ENCODE peak calls at places on chromosomes 2 and 18, in nine cellular contexts. C is PC-3, Q is GM23248, L is OCI-LY7, P is hepatocyte, M is GM23338, F is SK-N-SH, T is neural progenitor cell, X is MM.1S. A is an unnamed sample. For H3K4me1, the result is how much of the 10 kb centered on the place peaks cover.

GRCh38 chr2:21382980-21383520 is 259.3 kb downstream of the TDRD15 start:
- DNase-seq in X (no peak), Q (no peak), F (no peak), M (no peak), T (peak), C (no peak), L (no peak), P (no peak), A (no peak)

GRCh38 chr2:88099798-88100488 is 27.9 kb downstream of the FABP1 start:
- DNase-seq in C (peak), T (peak), P (no peak), X (no peak), M (peak), F (peak), L (no peak), Q (peak), A (peak)

GRCh38 chr18:36544036-36544725 is 246.7 kb downstream of the FHOD3 start:
- DNase-seq in Q (no peak), F (no peak), L (no peak), P (no peak), X (no peak), C (no peak), T (no peak), M (no peak), A (no peak)

GRCh38 chr2:217204358-217204757 is 344.5 kb upstream of the TNP1 start:
- DNase-seq in T (no peak), X (no peak), F (no peak), M (no peak), C (peak), Q (peak), L (no peak), P (no peak), A (no peak)

GRCh38 chr2:148880636-148881035 is 5.6 kb downstream of the KIF5C start:
- DNase-seq in F (no peak), Q (no peak), L (no peak), T (no peak), P (no peak), M (no peak), C (no peak), X (no peak), A (no peak)

GRCh38 chr18:5772271-5772670 is 123.1 kb downstream of the TMEM200C start:
- DNase-seq in L (no peak), X (no peak), F (no peak), C (no peak), P (peak), Q (no peak), M (peak), T (no peak), A (no peak)

GRCh38 chr2:84856785-84857184 is 24.1 kb downstream of the TRABD2A start:
- DNase-seq in X (no peak), T (no peak), F (no peak), P (no peak), L (peak), Q (no peak), C (no peak), M (no peak), A (no peak)

GRCh38 chr2:46210063-46210462 is 87.1 kb upstream of the EPAS1 start:
- DNase-seq in P (no peak), X (no peak), C (no peak), T (no peak), Q (no peak), M (no peak), L (no peak), F (no peak), A (no peak)

GRCh38 chr2:236130349-236130998 is 37.7 kb downstream of the GBX2 start:
- DNase-seq in T (no peak), Q (no peak), X (no peak), F (no peak), P (no peak), M (no peak), C (no peak), L (no peak), A (no peak)

GRCh38 chr2:85748039-85748438 is 5.8 kb upstream of the ATOH8 start:
- DNase-seq in M (no peak), L (peak), T (no peak), P (no peak), C (no peak), Q (no peak), F (no peak), X (peak), A (no peak)

GRCh38 chr2:212672186-212672585 is 133.6 kb upstream of the ERBB4 start:
- DNase-seq in M (no peak), Q (peak), P (no peak), X (no peak), C (no peak), L (no peak), F (no peak), T (no peak), A (no peak)

GRCh38 chr18:68763082-68763481 is 34.8 kb upstream of the CCDC102B start:
- DNase-seq in M (no peak), C (peak), T (no peak), F (no peak), L (no peak), P (no peak), Q (peak), X (no peak), A (no peak)

GRCh38 chr2:142724186-142724585 is 153.3 kb upstream of the KYNU start:
- DNase-seq in L (no peak), T (no peak), Q (no peak), M (no peak), C (no peak), P (no peak), X (no peak), F (no peak), A (no peak)

GRCh38 chr2:40105593-40105992 is 326.5 kb upstream of the THUMPD2 start:
- DNase-seq in T (no peak), L (no peak), Q (peak), P (no peak), X (no peak), F (no peak), C (no peak), M (no peak), A (no peak)

GRCh38 chr2:48860391-48860790 is 104.9 kb upstream of the LHCGR start:
- DNase-seq in L (no peak), Q (peak), X (no peak), P (no peak), T (no peak), F (no peak), M (no peak), C (no peak), A (no peak)

GRCh38 chr18:75324686-75325257 is 102.7 kb downstream of the SMIM21 start:
- DNase-seq in X (no peak), T (no peak), M (no peak), F (no peak), C (no peak), P (no peak), Q (no peak), L (no peak), A (no peak)

GRCh38 chr2:75108937-75109482 is 90.3 kb downstream of the TACR1 start:
- DNase-seq in Q (no peak), P (no peak), X (no peak), F (no peak), M (no peak), T (peak), L (no peak), C (no peak), A (no peak)

GRCh38 chr2:217075225-217075802 is 215.4 kb upstream of the TNP1 start:
- DNase-seq in C (no peak), M (no peak), L (no peak), F (no peak), Q (peak), T (peak), X (no peak), P (peak), A (no peak)

GRCh38 chr2:158391876-158392275 is 64.7 kb downstream of the CCDC148 start:
- DNase-seq in F (no peak), L (no peak), Q (peak), M (no peak), X (no peak), P (no peak), C (peak), T (no peak), A (peak)

GRCh38 chr18:42028232-42028832 is 73.3 kb downstream of the PIK3C3 start:
- DNase-seq in P (peak), Q (peak), T (peak), C (peak), M (peak), X (no peak), F (peak), L (peak), A (no peak)

GRCh38 chr2:37600735-37601134 is 70.7 kb downstream of the CDC42EP3 start:
- DNase-seq in L (peak), Q (no peak), T (no peak), X (no peak), P (no peak), M (no peak), C (no peak), F (no peak), A (no peak)

GRCh38 chr2:15734871-15735737 is 143.4 kb downstream of the DDX1 start:
- DNase-seq in C (no peak), X (no peak), Q (no peak), L (no peak), M (no peak), P (no peak), F (no peak), T (no peak), A (no peak)

GRCh38 chr2:238418999-238419546 is 7.7 kb upstream of the ASB1 start:
- DNase-seq in Q (no peak), F (no peak), L (no peak), X (no peak), C (no peak), P (no peak), T (no peak), M (no peak), A (no peak)

GRCh38 chr2:226898925-226899324 is 63.1 kb downstream of the RHBDD1 start:
- DNase-seq in M (no peak), Q (no peak), T (no peak), F (no peak), L (no peak), X (no peak), C (no peak), P (no peak), A (no peak)

GRCh38 chr18:35122586-35123224 is 81.5 kb downstream of the MAPRE2 start:
- DNase-seq in L (no peak), F (peak), X (no peak), P (peak), T (peak), Q (no peak), M (peak), C (no peak), A (no peak)

GRCh38 chr2:96090181-96090500 is 26.2 kb downstream of the ADRA2B start:
- DNase-seq in T (no peak), Q (no peak), P (no peak), M (no peak), X (no peak), F (no peak), C (no peak), L (no peak), A (no peak)

GRCh38 chr2:170436077-170436943 is 258.4 kb downstream of the MYO3B start:
- DNase-seq in Q (no peak), C (no peak), M (peak), L (no peak), T (peak), F (no peak), X (no peak), P (no peak), A (no peak)

GRCh38 chr2:112880081-112880531 is 30.9 kb upstream of the IL37 start:
- DNase-seq in T (no peak), P (no peak), C (peak), Q (peak), L (peak), X (no peak), F (no peak), M (no peak), A (no peak)

GRCh38 chr18:32469190-32469611 is 1.5 kb downstream of the GAREM1 start:
- DNase-seq in X (peak), F (peak), M (no peak), C (peak), T (peak), L (peak), P (peak), Q (peak), A (peak)

GRCh38 chr2:7333970-7334493 is 416.8 kb downstream of the RNF144A start:
- DNase-seq in F (peak), C (no peak), L (no peak), P (no peak), Q (no peak), T (no peak), X (no peak), M (no peak), A (no peak)

GRCh38 chr2:63814114-63814513 is 27.6 kb upstream of the UGP2 start:
- DNase-seq in T (no peak), L (no peak), P (no peak), Q (peak), C (no peak), F (no peak), M (no peak), X (no peak), A (no peak)

GRCh38 chr2:127115471-127116199 is 8.7 kb upstream of the BIN1 start:
- DNase-seq in P (peak), T (no peak), X (no peak), Q (no peak), C (no peak), L (no peak), F (no peak), M (no peak), A (no peak)

GRCh38 chr2:230865766-230866703 is 1.3 kb downstream of the ITM2C start:
- DNase-seq in X (peak), T (peak), M (peak), C (peak), P (peak), F (peak), L (no peak), Q (peak), A (no peak)

GRCh38 chr2:120576509-120577474 is 158.9 kb upstream of the GLI2 start:
- DNase-seq in F (peak), T (no peak), Q (peak), L (no peak), P (no peak), X (no peak), C (peak), M (peak), A (no peak)

GRCh38 chr18:38750786-38751185 is 1185.2 kb upstream of the CELF4 start:
- DNase-seq in Q (no peak), C (no peak), P (no peak), X (no peak), T (no peak), M (no peak), L (no peak), F (no peak), A (no peak)

GRCh38 chr18:8948011-8948410 is 154.5 kb upstream of the NDUFV2 start:
- DNase-seq in P (no peak), F (no peak), X (no peak), C (no peak), Q (peak), M (no peak), T (no peak), L (no peak), A (no peak)

GRCh38 chr18:8946046-8946838 is 156.3 kb upstream of the NDUFV2 start:
- DNase-seq in C (peak), F (no peak), L (no peak), M (no peak), P (no peak), Q (peak), X (no peak), T (no peak), A (no peak)

GRCh38 chr18:8949206-8949605 is 153.3 kb upstream of the NDUFV2 start:
- DNase-seq in M (no peak), P (no peak), L (no peak), F (peak), T (no peak), Q (peak), C (no peak), X (no peak), A (no peak)

GRCh38 chr18:8948471-8949149 is 153.9 kb upstream of the NDUFV2 start:
- DNase-seq in L (peak), F (no peak), P (peak), Q (peak), M (no peak), C (peak), T (no peak), X (no peak), A (no peak)

DNA sequence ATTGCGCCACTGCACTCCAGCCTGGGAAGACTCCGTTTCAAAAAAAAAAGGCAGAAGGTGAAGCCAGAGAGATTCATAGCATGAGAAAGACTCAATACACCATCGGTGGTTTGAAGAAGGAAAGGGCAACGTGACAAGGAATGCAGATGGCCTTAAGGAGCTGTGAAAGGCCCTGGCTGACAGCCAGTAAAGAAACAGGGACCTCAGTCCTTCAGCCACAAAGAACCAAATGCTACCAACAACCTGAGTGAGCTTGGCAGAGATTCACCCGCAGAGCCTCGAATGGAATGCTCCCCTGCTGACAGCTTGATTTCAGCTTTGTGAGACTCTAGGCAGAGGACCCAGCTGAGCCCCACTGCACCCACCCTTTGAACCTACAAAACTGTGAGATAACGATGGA is 154.9 kb upstream of the NDUFV2 start:
- DNase-seq in L (no peak), X (no peak), T (no peak), C (peak), M (no peak), F (no peak), P (no peak), Q (no peak), A (no peak)
- H3K4me1 ChIP-seq in L (half or more), X (under half), T (under half), C (half or more), M (under half), F (under half), P (under half), Q (half or more), A (under half)

DNA sequence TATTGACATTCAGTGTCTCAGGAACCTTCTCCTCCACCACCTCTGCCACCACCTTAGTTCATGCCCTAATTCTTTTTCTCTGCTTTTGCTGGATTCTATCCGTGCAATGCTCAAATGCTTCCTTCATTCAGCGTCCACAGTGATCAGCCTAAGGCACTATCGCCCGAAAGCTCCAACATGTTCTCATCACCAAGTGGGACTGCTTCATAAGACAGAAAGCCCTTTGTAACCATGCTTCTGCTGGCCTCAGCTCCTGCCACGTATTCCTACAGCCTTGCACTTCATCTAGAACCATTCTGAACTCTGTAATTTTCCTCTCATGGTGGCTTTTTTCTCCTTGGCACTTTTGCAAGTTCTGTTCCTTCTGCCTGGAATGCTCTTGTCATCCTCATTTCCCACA is 222.9 kb downstream of the HNMT start:
- DNase-seq in T (no peak), L (no peak), X (no peak), P (no peak), F (no peak), M (no peak), Q (no peak), C (no peak), A (no peak)
- TF ChIP-seq EZH2phosphoT487 in T (no peak), L (no peak), X (no peak), P (no peak), F (no peak), M (no peak), Q (no peak), C (no peak), A (no peak)

GRCh38 chr2:9310827-9311226 is 104.2 kb downstream of the ASAP2 start:
- DNase-seq in M (no peak), F (no peak), L (no peak), T (no peak), X (no peak), C (peak), Q (peak), P (no peak), A (no peak)

GRCh38 chr2:9312591-9312990 is 106.0 kb downstream of the ASAP2 start:
- DNase-seq in Q (peak), M (no peak), L (no peak), X (no peak), T (no peak), P (no peak), C (no peak), F (no peak), A (no peak)

GRCh38 chr2:9313443-9313842 is 106.8 kb downstream of the ASAP2 start:
- DNase-seq in F (no peak), T (no peak), M (no peak), X (no peak), P (no peak), L (no peak), C (no peak), Q (no peak), A (peak)

GRCh38 chr2:9310390-9310789 is 103.8 kb downstream of the ASAP2 start:
- DNase-seq in T (no peak), X (no peak), P (peak), C (peak), Q (peak), M (no peak), F (peak), L (no peak), A (no peak)

DNA sequence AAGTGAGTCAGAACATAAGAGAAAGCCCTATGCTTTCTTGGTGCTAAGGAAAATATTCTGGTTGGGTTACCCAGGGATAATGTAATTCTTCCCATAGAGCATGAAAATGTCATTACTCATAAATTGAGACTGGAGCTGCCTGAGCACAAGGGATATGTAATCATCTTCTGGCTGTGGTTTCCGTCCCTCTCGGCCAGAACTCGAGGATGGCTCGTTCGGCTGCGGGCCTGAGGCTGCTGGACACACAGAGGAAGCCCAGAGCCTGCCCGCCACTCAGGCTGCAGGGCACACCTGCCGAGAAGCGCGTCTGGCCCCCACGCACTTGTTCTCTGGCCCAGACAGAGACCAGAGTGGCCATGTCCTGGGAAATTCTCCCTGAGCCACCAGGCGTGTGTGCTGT is 104.9 kb downstream of the ASAP2 start:
- DNase-seq in P (no peak), F (peak), C (peak), Q (peak), M (no peak), T (no peak), L (no peak), X (no peak), A (no peak)
- H3K4me1 ChIP-seq in P (under half), F (under half), C (half or more), Q (under half), M (under half), T (under half), L (under half), X (under half), A (half or more)

DNA sequence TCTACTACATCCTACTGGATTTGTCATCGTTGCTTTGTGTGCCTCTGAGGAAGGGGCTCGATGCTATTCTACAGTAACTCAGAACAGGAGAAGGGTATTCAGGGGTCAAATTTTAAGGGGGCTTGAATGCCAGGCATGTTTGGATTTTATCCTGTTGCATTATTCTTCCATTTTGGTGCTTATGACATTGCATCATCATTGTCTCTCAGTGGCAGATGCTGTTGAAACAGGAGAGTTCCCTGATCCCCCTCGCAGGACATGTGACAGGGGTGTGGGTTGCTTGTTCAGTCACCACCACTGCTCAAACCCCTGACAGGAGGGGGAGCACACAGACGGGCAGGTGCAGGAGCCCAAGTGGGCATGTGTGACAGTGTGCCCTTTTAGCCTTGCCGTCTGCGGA is 156.7 kb downstream of the SLC4A3 start:
- DNase-seq in L (no peak), T (no peak), M (no peak), F (no peak), C (no peak), P (no peak), Q (no peak), X (no peak), A (no peak)
- TF ChIP-seq EZH2phosphoT487 in L (no peak), T (no peak), M (no peak), F (no peak), C (no peak), P (no peak), Q (no peak), X (no peak), A (no peak)

DNA sequence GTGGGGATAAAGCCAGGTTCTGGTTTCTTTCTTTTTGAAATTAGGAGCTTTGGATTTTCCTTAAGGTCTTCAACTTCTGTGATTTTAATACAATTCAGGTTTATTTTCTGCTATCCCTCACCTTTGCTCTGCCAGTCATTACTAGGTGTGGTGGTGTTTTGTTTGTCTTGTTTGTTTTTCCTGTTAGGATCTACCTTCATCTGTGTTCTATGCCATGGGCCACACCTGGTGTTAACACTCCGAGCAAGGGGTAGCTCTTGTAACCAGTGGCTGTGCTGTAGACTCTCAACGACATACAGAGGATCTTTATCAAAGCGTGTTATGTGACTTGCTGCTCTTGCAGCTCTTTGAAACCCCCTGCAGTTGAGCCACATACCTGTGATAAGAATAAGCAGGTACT is 38.6 kb downstream of the MGAT5 start:
- DNase-seq in Q (no peak), P (no peak), X (no peak), M (no peak), C (no peak), F (no peak), L (no peak), T (no peak), A (no peak)
- H3K4me1 ChIP-seq in Q (under half), P (under half), X (under half), M (under half), C (under half), F (under half), L (half or more), T (under half), A (under half)